ENCODE peak calls at places on chromosomes 13 and 19, in nine cellular contexts. J, S, G, T, E, L, P, H and W are unnamed samples.

GRCh38 chr13:94632227-94632980 is 30.7 kb downstream of the GPR180 start:
- DNase-seq in J (no peak), S (no peak), G (no peak), T (no peak), E (no peak), L (no peak), P (no peak), H (no peak), W (no peak)

GRCh38 chr19:5006201-5006600 is 37.3 kb downstream of the KDM4B start:
- DNase-seq in J (no peak), S (no peak), G (peak), T (no peak), E (no peak), L (peak), P (no peak), H (no peak), W (no peak)

GRCh38 chr19:17076539-17076919 is 952 bp downstream of the MYO9B start:
- DNase-seq in J (no peak), S (peak), G (peak), T (peak), E (no peak), L (no peak), P (no peak), H (no peak), W (no peak)

GRCh38 chr13:32857077-32857476 is 159.1 kb upstream of the KL start:
- DNase-seq in J (no peak), S (no peak), G (no peak), T (no peak), E (no peak), L (no peak), P (no peak), H (no peak), W (no peak)

GRCh38 chr19:18844806-18845329 is 13.1 kb downstream of the UPF1 start:
- DNase-seq in J (no peak), S (no peak), G (no peak), T (no peak), E (no peak), L (no peak), P (no peak), H (no peak), W (no peak)

GRCh38 chr13:88345171-88345847 is 674.1 kb downstream of the SLITRK5 start:
- DNase-seq in J (no peak), S (no peak), G (no peak), T (no peak), E (no peak), L (no peak), P (no peak), H (no peak), W (no peak)

GRCh38 chr13:94829801-94830200 is 117.5 kb upstream of the SOX21 start:
- DNase-seq in J (no peak), S (no peak), G (no peak), T (no peak), E (no peak), L (no peak), P (no peak), H (no peak), W (no peak)

GRCh38 chr13:51342706-51343105 is 3.2 kb downstream of the SERPINE3 start:
- DNase-seq in J (no peak), S (no peak), G (peak), T (no peak), E (no peak), L (peak), P (peak), H (no peak), W (no peak)

GRCh38 chr19:39471756-39472536 is 8.7 kb upstream of the TIMM50 start:
- DNase-seq in J (no peak), S (no peak), G (no peak), T (no peak), E (no peak), L (no peak), P (no peak), H (no peak), W (no peak)

GRCh38 chr13:81927347-81927746 is 1586.4 kb upstream of the SPRY2 start:
- DNase-seq in J (no peak), S (no peak), G (no peak), T (no peak), E (no peak), L (no peak), P (no peak), H (no peak), W (no peak)

GRCh38 chr19:49932041-49932451 is 2.7 kb upstream of the NUP62 start:
- DNase-seq in J (no peak), S (no peak), G (no peak), T (no peak), E (no peak), L (no peak), P (no peak), H (no peak), W (no peak)

GRCh38 chr13:80824231-80824630 is 483.3 kb upstream of the SPRY2 start:
- DNase-seq in J (peak), S (no peak), G (no peak), T (no peak), E (no peak), L (peak), P (no peak), H (no peak), W (no peak)

GRCh38 chr13:114234645-114235421 is at the start of gene CDC16:
- DNase-seq in J (peak), S (peak), G (peak), T (peak), E (peak), L (peak), P (peak), H (peak), W (peak)

GRCh38 chr19:10855879-10856522 is 7.8 kb downstream of the C19orf38 start:
- DNase-seq in J (no peak), S (peak), G (peak), T (no peak), E (no peak), L (peak), P (no peak), H (no peak), W (no peak)

GRCh38 chr19:38162632-38163031 is 61.4 kb downstream of the DPF1 start:
- DNase-seq in J (no peak), S (no peak), G (no peak), T (no peak), E (no peak), L (no peak), P (no peak), H (no peak), W (no peak)

GRCh38 chr19:15863272-15863671 is 34.6 kb downstream of the CYP4F2 start:
- DNase-seq in J (no peak), S (no peak), G (no peak), T (no peak), E (no peak), L (no peak), P (no peak), H (no peak), W (no peak)

GRCh38 chr13:110442946-110443632 is 118.4 kb downstream of the RAB20 start:
- DNase-seq in J (no peak), S (no peak), G (peak), T (no peak), E (no peak), L (peak), P (peak), H (no peak), W (no peak)

GRCh38 chr13:19601749-19602725 is 31.4 kb upstream of the MPHOSPH8 start:
- DNase-seq in J (no peak), S (peak), G (peak), T (peak), E (no peak), L (peak), P (peak), H (no peak), W (no peak)

GRCh38 chr19:48745208-48745995 is 1.3 kb downstream of the IZUMO1 start:
- DNase-seq in J (no peak), S (peak), G (peak), T (peak), E (no peak), L (peak), P (peak), H (no peak), W (no peak)

GRCh38 chr13:46229251-46229650 is 17.5 kb downstream of the LRRC63 start:
- DNase-seq in J (no peak), S (no peak), G (no peak), T (no peak), E (no peak), L (no peak), P (no peak), H (no peak), W (no peak)

GRCh38 chr19:55106591-55106990 is 10.8 kb downstream of the PPP1R12C start:
- DNase-seq in J (no peak), S (no peak), G (no peak), T (no peak), E (no peak), L (no peak), P (no peak), H (no peak), W (no peak)

GRCh38 chr13:51523082-51523518 is 61.2 kb upstream of the WDFY2 start:
- DNase-seq in J (no peak), S (no peak), G (peak), T (peak), E (no peak), L (peak), P (peak), H (no peak), W (no peak)

GRCh38 chr13:50124536-50125305 is 109.5 kb downstream of the KCNRG start:
- DNase-seq in J (peak), S (peak), G (peak), T (peak), E (peak), L (peak), P (peak), H (peak), W (no peak)

GRCh38 chr13:49495783-49496762 is at the start of gene PHF11:
- DNase-seq in J (peak), S (peak), G (peak), T (peak), E (peak), L (peak), P (peak), H (peak), W (peak)

GRCh38 chr13:44407891-44408290 is 34.3 kb downstream of the SERP2 start:
- DNase-seq in J (no peak), S (no peak), G (no peak), T (no peak), E (no peak), L (no peak), P (no peak), H (no peak), W (no peak)

GRCh38 chr19:3398114-3398899 is 31.9 kb downstream of the NFIC start:
- DNase-seq in J (no peak), S (no peak), G (peak), T (no peak), E (no peak), L (peak), P (peak), H (peak), W (no peak)

GRCh38 chr19:33677745-33678426 is 56.1 kb downstream of the CHST8 start:
- DNase-seq in J (no peak), S (peak), G (no peak), T (no peak), E (no peak), L (no peak), P (no peak), H (peak), W (no peak)

GRCh38 chr13:70623260-70623659 is 515.0 kb upstream of the KLHL1 start:
- DNase-seq in J (no peak), S (no peak), G (peak), T (no peak), E (no peak), L (peak), P (peak), H (no peak), W (no peak)

GRCh38 chr13:113969973-113970611 is 3.8 kb downstream of the C13orf46 start:
- DNase-seq in J (no peak), S (no peak), G (no peak), T (no peak), E (peak), L (no peak), P (no peak), H (peak), W (peak)

GRCh38 chr13:59946924-59947323 is 216.8 kb downstream of the DIAPH3 start:
- DNase-seq in J (peak), S (no peak), G (peak), T (no peak), E (no peak), L (peak), P (peak), H (no peak), W (no peak)

GRCh38 chr19:54248016-54248601 is 5.5 kb upstream of the LILRA6 start:
- DNase-seq in J (no peak), S (no peak), G (peak), T (no peak), E (no peak), L (peak), P (peak), H (peak), W (no peak)

GRCh38 chr13:94658926-94659649 is 53.3 kb downstream of the SOX21 start:
- DNase-seq in J (no peak), S (no peak), G (peak), T (no peak), E (no peak), L (no peak), P (no peak), H (no peak), W (no peak)

GRCh38 chr19:50702870-50703829 is 16.5 kb downstream of the SHANK1 start:
- DNase-seq in J (no peak), S (no peak), G (peak), T (no peak), E (no peak), L (peak), P (no peak), H (no peak), W (no peak)

GRCh38 chr19:13723206-13723605 is 41.1 kb upstream of the MRI1 start:
- DNase-seq in J (no peak), S (no peak), G (peak), T (no peak), E (no peak), L (peak), P (no peak), H (no peak), W (no peak)